ENCODE peak calls at places on chromosomes 3 and 15, in four cellular contexts. W is HepG2, X is K562, U is SK-N-SH. V is an unnamed sample.

GRCh38 chr15:92116320-92116719 is 262.8 kb downstream of the SLCO3A1 start:
- DNase-seq in W (no peak), X (no peak), U (no peak), V (no peak)

GRCh38 chr15:71914092-71914491 is 103.7 kb downstream of the NR2E3 start:
- DNase-seq in X (no peak), W (no peak), U (no peak), V (no peak)

GRCh38 chr3:154324919-154325318 is 632 bp upstream of the DHX36 start:
- DNase-seq in U (no peak), X (no peak), W (peak), V (no peak)

GRCh38 chr15:98083203-98083910 is 122.9 kb downstream of the ARRDC4 start:
- DNase-seq in X (no peak), U (no peak), W (no peak), V (no peak)

GRCh38 chr3:45765286-45765851 is 31.0 kb downstream of the SLC6A20 start:
- DNase-seq in U (no peak), W (no peak), X (no peak), V (no peak)

GRCh38 chr15:70062321-70062956 is 35.3 kb downstream of the TLE3 start:
- DNase-seq in X (no peak), W (no peak), U (peak), V (peak)

GRCh38 chr3:59150039-59150438 is 100.2 kb upstream of the CFAP20DC start:
- DNase-seq in U (no peak), W (no peak), X (no peak), V (peak)

GRCh38 chr3:109731639-109732473 is 394.5 kb upstream of the DPPA4 start:
- DNase-seq in X (peak), W (peak), U (peak), V (peak)

GRCh38 chr3:9955067-9955502 is 2.9 kb upstream of the PRRT3 start:
- DNase-seq in U (no peak), W (peak), X (no peak), V (peak)

GRCh38 chr3:57896691-57897090 is 111.5 kb upstream of the FLNB start:
- DNase-seq in X (no peak), W (no peak), U (no peak), V (no peak)

GRCh38 chr3:62670351-62670750 is 204.9 kb downstream of the CADPS start:
- DNase-seq in U (no peak), X (no peak), W (no peak), V (no peak)

GRCh38 chr3:25572919-25573385 is 91.8 kb downstream of the TOP2B start:
- DNase-seq in U (no peak), X (no peak), W (no peak), V (no peak)

DNA sequence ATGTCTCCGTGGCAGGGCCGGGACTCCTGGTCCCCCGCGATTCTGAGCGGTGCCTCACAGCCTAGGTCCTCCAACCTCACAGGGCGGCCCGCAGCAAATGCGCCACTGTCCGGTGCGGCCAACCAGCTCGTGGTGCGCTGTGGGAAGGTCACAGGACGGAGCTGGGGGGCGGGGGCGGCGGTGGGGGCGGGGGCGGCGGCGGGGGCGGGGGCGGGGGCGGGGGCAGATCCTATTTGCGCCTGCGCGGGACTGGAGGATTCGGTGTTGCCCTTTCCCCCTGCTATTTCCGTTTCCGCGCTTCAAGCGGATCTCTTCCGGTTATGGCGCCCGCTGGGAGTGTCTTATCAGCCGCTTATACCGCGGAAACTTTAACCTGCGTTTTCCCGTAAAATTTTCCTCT is 106.7 kb upstream of the SNRPN start:
- DNase-seq in X (no peak), U (peak), W (no peak), V (peak)
- TF ChIP-seq FOXJ3 in X (no peak), U (no peak), W (no peak), V (no peak)

GRCh38 chr3:24389108-24390090 is 105.3 kb downstream of the THRB start:
- DNase-seq in U (no peak), W (no peak), X (no peak), V (no peak)
- TF ChIP-seq USF2 in U (no peak), W (no peak), X (no peak), V (no peak)

GRCh38 chr3:143203142-143203541 is 83.6 kb downstream of the CHST2 start:
- DNase-seq in X (no peak), W (no peak), U (no peak), V (no peak)

GRCh38 chr3:143201066-143201465 is 81.5 kb downstream of the CHST2 start:
- DNase-seq in U (no peak), W (no peak), X (no peak), V (no peak)

GRCh38 chr3:143201870-143202269 is 82.3 kb downstream of the CHST2 start:
- DNase-seq in X (no peak), W (no peak), U (no peak), V (no peak)

GRCh38 chr3:143203848-143204247 is 84.3 kb downstream of the CHST2 start:
- DNase-seq in X (no peak), W (no peak), U (no peak), V (no peak)

DNA sequence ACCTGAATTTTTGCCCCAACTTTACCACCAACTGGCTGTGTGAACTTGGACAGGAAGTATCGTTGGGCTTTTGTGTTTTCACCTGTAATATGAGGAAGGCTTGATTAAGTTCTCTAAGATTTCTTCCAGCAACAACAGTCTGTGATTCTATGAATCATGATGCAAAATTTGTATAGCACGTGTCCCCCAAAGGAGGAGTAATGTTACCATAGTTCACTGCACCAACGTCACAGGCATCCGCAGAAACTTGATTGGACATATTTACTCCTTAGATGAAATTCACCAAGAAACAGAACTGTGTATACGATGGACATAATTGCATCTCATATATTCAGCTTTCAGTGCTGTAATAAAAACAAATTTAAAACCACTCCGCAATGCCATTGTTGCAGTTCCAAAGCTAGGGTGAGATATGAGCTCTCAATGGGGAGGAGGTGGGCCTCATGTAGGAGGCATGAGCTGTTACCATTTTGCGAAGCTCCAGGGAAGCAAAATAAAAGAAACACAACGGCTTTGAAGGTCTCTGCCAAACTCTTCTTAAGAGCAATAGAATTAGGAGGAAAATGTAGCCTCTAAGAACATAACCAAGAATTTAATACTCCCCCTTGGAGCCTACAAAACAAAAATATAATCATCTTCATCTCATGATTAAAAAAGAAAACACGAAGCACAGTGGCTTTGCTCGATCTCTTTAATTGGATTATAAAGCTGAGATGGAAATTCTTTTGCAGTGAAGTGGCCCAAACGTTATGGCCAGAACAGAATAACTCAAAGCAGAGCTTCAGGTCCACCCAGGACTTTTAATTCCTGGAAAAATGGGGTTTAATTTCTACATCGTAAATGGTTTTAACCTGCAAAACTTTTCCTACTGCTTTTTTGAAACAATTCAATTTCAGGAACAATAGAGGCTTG is 80.7 kb downstream of the CHST2 start:
- DNase-seq in X (no peak), W (no peak), U (no peak), V (no peak)
- TF ChIP-seq FOXJ3 in X (no peak), W (no peak), U (no peak), V (no peak)

GRCh38 chr3:102302020-102302419 is 132.8 kb upstream of the ZPLD1 start:
- DNase-seq in X (no peak), U (no peak), W (no peak), V (no peak)
- TF ChIP-seq USF2 in X (no peak), U (no peak), W (no peak), V (no peak)

GRCh38 chr3:41024031-41024836 is 175.1 kb upstream of the CTNNB1 start:
- DNase-seq in X (peak), U (no peak), W (no peak), V (no peak)

DNA sequence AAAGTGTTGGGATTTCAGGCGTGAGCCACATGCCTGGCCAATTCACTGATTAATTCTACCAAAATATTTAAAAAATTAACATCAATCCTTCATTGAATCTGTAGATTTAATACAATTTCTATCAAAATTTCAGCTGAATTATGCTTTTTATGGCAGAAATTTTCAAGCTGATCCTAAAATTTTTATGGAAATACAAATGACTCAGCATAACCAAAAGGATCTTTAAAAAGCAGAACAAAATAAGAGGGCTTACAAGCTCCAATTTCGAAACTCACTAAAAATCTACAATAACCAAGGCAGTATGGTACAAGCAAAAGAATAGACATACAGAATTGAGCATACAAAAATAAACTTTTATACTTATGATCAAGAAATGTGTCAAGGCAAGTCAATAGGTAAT is 180.5 kb upstream of the CTNNB1 start:
- DNase-seq in U (no peak), X (no peak), W (no peak), V (no peak)
- TF ChIP-seq FOXJ3 in U (no peak), X (no peak), W (no peak), V (no peak)

GRCh38 chr3:33889394-33890039 is 91.1 kb downstream of the PDCD6IP start:
- DNase-seq in W (no peak), U (no peak), X (peak), V (no peak)
- TF ChIP-seq USF2 in W (no peak), U (no peak), X (peak), V (peak)

GRCh38 chr3:20683912-20684311 is 497.9 kb upstream of the SGO1 start:
- DNase-seq in W (no peak), U (no peak), X (no peak), V (no peak)
- TF ChIP-seq FOXJ3 in W (no peak), U (no peak), X (no peak), V (no peak)